ENCODE peak calls at places on chromosomes 12 and 14, in four cellular contexts. I is WTC11, Q is HepG2, T is K562. U is an unnamed sample.

GRCh38 chr12:68031174-68031573 is 41.9 kb downstream of the IFNG-AS1 start:
- DNase-seq in T (no peak), I (no peak), Q (no peak), U (no peak)

GRCh38 chr14:61470261-61470953 is 149.0 kb downstream of the PRKCH start:
- DNase-seq in T (no peak), I (peak; percentile 48), Q (no peak), U (no peak)

GRCh38 chr12:13571035-13571434 is 374.5 kb downstream of the EMP1 start:
- DNase-seq in Q (peak; percentile 83), I (no peak), T (no peak), U (no peak)

GRCh38 chr12:32444895-32445294 is 45.5 kb downstream of the FGD4 start:
- DNase-seq in Q (peak; percentile 85), T (no peak), I (no peak), U (peak; percentile 83)

GRCh38 chr14:34219661-34220060 is 242.4 kb downstream of the SPTSSA start:
- DNase-seq in I (no peak), Q (no peak), T (no peak), U (no peak)

GRCh38 chr14:64865992-64866391 is 13.7 kb downstream of the SPTB start:
- DNase-seq in I (no peak), T (no peak), Q (no peak), U (no peak)

GRCh38 chr12:115109863-115110262 is 425.9 kb upstream of the TBX3 start:
- DNase-seq in T (no peak), Q (no peak), I (no peak), U (no peak)

GRCh38 chr14:68282479-68283377 is 463.1 kb downstream of the RAD51B start:
- DNase-seq in T (no peak), Q (peak; percentile 42), I (no peak), U (no peak)

GRCh38 chr14:20493634-20494033 is 11.7 kb upstream of the RNASE10 start:
- DNase-seq in I (no peak), Q (no peak), T (no peak), U (no peak)

GRCh38 chr14:35420036-35420811 is 15.7 kb upstream of the NFKBIA start:
- DNase-seq in I (no peak), T (no peak), Q (no peak), U (no peak)

GRCh38 chr12:89372584-89373370 is 20.5 kb upstream of the DUSP6 start:
- DNase-seq in T (peak; percentile 29), I (no peak), Q (no peak), U (no peak)

GRCh38 chr12:25151476-25151875 is 43.5 kb downstream of the DNAI7 start:
- DNase-seq in T (no peak), I (no peak), Q (no peak), U (peak; percentile 80)

GRCh38 chr12:79020106-79020505 is 155.5 kb downstream of the SYT1 start:
- DNase-seq in T (no peak), I (no peak), Q (no peak), U (no peak)

GRCh38 chr14:20602583-20602982 is 11.4 kb upstream of the RNASE12 start:
- DNase-seq in Q (no peak), T (no peak), I (no peak), U (no peak)

GRCh38 chr14:36915089-36915488 is 253.4 kb downstream of the PAX9 start:
- DNase-seq in I (no peak), T (no peak), Q (no peak), U (no peak)

GRCh38 chr12:77152623-77153193 is 87.3 kb upstream of the E2F7 start:
- DNase-seq in Q (peak; percentile 5), I (no peak), T (no peak), U (peak; percentile 31)

GRCh38 chr12:98635657-98636323 is 8.8 kb downstream of the IKBIP start:
- DNase-seq in T (no peak), I (no peak), Q (peak; percentile 20), U (peak; percentile 20)

GRCh38 chr14:63435838-63436237 is 107.3 kb downstream of the PPP2R5E start:
- DNase-seq in Q (peak; percentile 13), I (no peak), T (no peak), U (peak; percentile 37)

GRCh38 chr12:42410345-42410744 is 84.4 kb downstream of the PPHLN1 start:
- DNase-seq in Q (no peak), I (no peak), T (no peak), U (no peak)

GRCh38 chr12:132071001-132071810 is 72.9 kb downstream of the DDX51 start:
- DNase-seq in Q (no peak), T (no peak), I (no peak), U (no peak)

GRCh38 chr14:25833341-25834121 is 764.3 kb downstream of the NOVA1 start:
- DNase-seq in I (peak; percentile 57), Q (peak; percentile 46), T (no peak), U (peak; percentile 14)
- TF ChIP-seq NR3C1 in I (no peak), Q (no peak), T (no peak), U (no peak)

GRCh38 chr14:28488658-28489057 is 277.9 kb upstream of the FOXG1 start:
- DNase-seq in I (no peak), T (no peak), Q (no peak), U (no peak)
- TF ChIP-seq NR3C1 in I (no peak), T (no peak), Q (no peak), U (no peak)

GRCh38 chr14:51990488-51990887 is 1.1 kb downstream of the RTRAF start:
- DNase-seq in T (no peak), Q (no peak), I (no peak), U (no peak)
- TF ChIP-seq NR3C1 in T (no peak), Q (no peak), I (no peak), U (no peak)

DNA sequence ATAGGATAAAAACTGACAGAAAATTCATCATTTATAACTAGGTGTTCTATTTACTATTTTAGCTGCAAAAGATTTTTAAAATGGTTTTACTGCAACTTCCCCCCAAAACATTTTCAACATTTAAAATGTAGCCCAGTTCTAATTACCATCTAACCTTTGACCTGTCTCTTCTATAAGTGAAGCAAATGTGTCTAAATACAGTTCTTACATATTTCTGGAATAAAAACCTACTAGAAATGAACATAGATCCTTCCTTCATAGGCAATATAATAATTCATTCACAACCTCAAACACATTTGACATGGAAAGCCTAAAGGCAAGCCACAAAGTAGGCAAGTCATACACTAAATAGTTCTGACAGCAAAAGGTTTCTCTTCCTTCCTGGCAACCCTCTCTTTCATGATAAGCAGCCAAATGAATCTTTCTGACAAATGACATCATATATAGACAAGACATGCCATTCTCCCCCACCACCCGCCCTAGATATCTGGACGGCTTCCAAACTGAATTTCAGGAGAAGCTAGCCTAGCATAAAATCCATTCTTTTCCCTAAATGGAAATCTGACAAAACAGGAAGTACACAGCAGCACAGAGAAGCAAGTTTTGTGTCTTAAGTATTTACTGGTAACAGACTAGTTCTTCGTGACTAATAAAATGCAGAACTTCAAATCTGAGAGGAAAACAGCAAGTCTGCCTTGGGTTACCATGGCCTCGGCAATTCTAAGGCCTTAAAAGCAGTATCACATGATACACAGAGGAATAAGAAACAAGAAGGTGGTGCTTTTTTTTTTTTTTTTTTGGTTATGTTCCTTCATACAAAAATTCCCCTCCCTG is 17.2 kb upstream of the ARID4A start:
- DNase-seq in Q (no peak), I (no peak), T (peak; percentile 69), U (peak; percentile 28)
- TF ChIP-seq NR3C1 in Q (no peak), I (no peak), T (no peak), U (no peak)

DNA sequence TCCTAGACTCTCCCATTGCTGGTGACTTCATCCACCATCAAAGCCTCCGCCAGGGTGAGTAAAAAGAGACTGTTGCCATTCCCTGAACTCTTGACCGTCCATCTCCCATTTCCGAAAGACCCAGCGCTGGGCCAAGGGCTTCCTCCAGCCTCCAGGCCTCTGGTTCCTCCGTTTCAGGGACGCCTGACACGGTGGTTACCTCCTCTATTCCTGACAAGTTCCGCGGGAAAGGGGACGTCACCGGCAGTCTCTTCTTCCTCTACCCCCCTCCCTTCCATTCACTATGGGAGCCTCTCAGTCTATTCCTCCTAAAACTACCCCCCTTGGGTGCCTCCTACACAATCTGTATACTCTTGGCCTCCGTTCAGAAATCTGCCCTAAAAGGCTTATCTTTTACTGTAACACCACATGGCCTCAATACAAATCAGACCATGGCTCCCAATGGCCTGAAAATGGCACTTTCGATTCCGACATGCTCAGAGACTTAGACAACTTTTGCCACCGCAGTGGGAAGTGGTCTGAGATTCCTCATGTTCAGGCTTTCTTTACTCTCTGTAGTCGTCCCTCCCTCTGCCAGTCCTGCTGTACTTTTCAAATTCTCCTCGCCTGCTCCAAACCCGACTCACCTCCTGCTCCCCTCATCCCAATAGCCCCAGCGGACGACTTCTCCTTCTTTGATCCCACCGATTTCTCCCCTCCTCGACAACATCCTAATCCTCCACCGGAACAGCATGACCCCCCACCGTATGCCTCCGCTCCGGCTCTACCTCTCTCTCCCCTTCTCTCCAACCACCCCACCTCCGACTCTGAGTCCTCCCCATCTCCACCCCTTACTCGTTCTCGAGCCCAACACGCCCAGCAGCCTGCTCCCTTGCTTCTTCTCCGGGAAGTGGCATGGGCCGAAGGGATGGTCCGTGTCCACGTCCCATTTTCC is 70.4 kb downstream of the MOK start:
- DNase-seq in I (no peak), T (no peak), Q (no peak), U (no peak)
- TF ChIP-seq NR3C1 in I (no peak), T (no peak), Q (no peak), U (no peak)

GRCh38 chr14:55200646-55201045 is 9.3 kb upstream of the DLGAP5 start:
- DNase-seq in T (no peak), I (no peak), Q (no peak), U (no peak)

GRCh38 chr14:55201219-55202096 is 10.1 kb upstream of the DLGAP5 start:
- DNase-seq in Q (peak; percentile 24), I (peak; percentile 58), T (no peak), U (no peak)

GRCh38 chr14:55207832-55208231 is 16.4 kb upstream of the DLGAP5 start:
- DNase-seq in Q (peak; percentile 6), I (no peak), T (no peak), U (no peak)

DNA sequence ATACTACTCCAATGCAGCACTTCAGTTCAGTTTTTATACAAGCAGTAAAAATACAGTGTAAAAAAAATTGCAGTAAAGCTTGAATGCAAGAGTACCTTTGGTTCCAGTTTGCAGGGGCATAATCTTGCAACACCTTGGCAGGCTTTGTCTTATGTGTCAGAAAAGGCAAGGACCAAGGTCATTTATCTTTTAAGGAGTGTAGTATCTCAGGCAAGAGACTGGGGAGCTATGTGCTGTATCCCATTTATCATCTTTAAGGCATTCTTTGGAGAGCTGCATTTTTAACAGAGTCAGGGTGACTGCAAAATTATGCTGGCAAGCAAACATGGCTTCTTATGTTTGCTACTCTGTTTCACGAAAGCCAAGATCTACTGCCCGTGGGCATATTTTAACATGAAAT is 14.8 kb upstream of the DLGAP5 start:
- DNase-seq in I (no peak), Q (no peak), T (no peak), U (no peak)
- TF ChIP-seq NR3C1 in I (no peak), Q (no peak), T (no peak), U (no peak)

U was measured in A549.